ENCODE peak calls at places on chromosomes 12 and 14, in ten cellular contexts. X, K, H, G, U, I, A, B, J and Y are unnamed samples.

GRCh38 chr14:67503331-67503730 is 14.8 kb upstream of the TMEM229B start:
- DNase-seq in K (no peak), H (no peak), I (no peak), B (no peak), X (no peak), G (no peak), U (no peak), A (no peak), J (no peak), Y (no peak)

GRCh38 chr14:31954991-31955390 is 122.1 kb upstream of the ARHGAP5 start:
- DNase-seq in K (no peak), H (no peak), X (no peak), G (no peak), U (no peak), I (no peak), B (no peak), J (peak; percentile 62), A (no peak), Y (no peak)

GRCh38 chr14:23513466-23514008 is 38.0 kb downstream of the ZFHX2 start:
- DNase-seq in G (no peak), K (no peak), B (no peak), X (no peak), H (no peak), J (no peak), U (no peak), A (no peak), I (no peak), Y (no peak)

GRCh38 chr12:46524778-46525177 is 152.2 kb upstream of the SLC38A2 start:
- DNase-seq in I (no peak), J (peak; percentile 78), H (peak; percentile 55), A (peak; percentile 70), X (peak; percentile 91), B (peak; percentile 88), G (peak; percentile 53), U (peak; percentile 65), K (no peak), Y (peak; percentile 46)

GRCh38 chr14:88599761-88600439 is 37.1 kb downstream of the ZC3H14 start:
- DNase-seq in X (no peak), J (no peak), U (no peak), K (no peak), I (no peak), B (no peak), A (no peak), G (no peak), H (no peak), Y (no peak)

GRCh38 chr14:100426331-100426730 is 103.2 kb downstream of the SLC25A47 start:
- DNase-seq in I (no peak), U (no peak), X (no peak), K (no peak), G (no peak), A (no peak), B (no peak), J (no peak), H (no peak), Y (no peak)

GRCh38 chr12:121518656-121519055 is 62.2 kb downstream of the KDM2B start:
- DNase-seq in U (no peak), K (no peak), H (no peak), J (no peak), I (no peak), X (no peak), A (no peak), B (no peak), G (no peak), Y (no peak)

GRCh38 chr12:53928054-53928879 is 10.4 kb upstream of the HOXC13 start:
- DNase-seq in A (no peak), X (no peak), J (no peak), U (no peak), G (no peak), I (no peak), H (no peak), B (no peak), K (no peak), Y (no peak)

GRCh38 chr12:109654357-109654756 is 59.3 kb upstream of the FAM222A start:
- DNase-seq in U (no peak), J (no peak), H (no peak), G (no peak), K (no peak), X (no peak), A (no peak), B (no peak), I (no peak), Y (no peak)

GRCh38 chr12:76804435-76804976 is 40.6 kb downstream of the ZDHHC17 start:
- DNase-seq in H (no peak), U (no peak), B (no peak), G (no peak), K (no peak), X (no peak), I (no peak), A (no peak), J (no peak), Y (no peak)

GRCh38 chr12:40446385-40446784 is 221.6 kb downstream of the LRRK2 start:
- DNase-seq in K (no peak), H (no peak), X (peak; percentile 0), G (no peak), B (no peak), A (no peak), J (no peak), U (no peak), I (no peak), Y (no peak)

GRCh38 chr12:124544983-124545382 is 22.4 kb downstream of the NCOR2 start:
- DNase-seq in U (no peak), J (no peak), I (no peak), K (no peak), A (no peak), B (no peak), H (no peak), X (no peak), G (no peak), Y (no peak)

GRCh38 chr12:14902465-14902864 is 16.8 kb upstream of the MGP start:
- DNase-seq in J (peak; percentile 31), A (no peak), H (no peak), U (no peak), G (no peak), K (no peak), I (no peak), B (no peak), X (no peak), Y (no peak)

GRCh38 chr14:67569011-67569650 is 30.9 kb downstream of the PIGH start:
- DNase-seq in A (no peak), I (no peak), J (no peak), X (no peak), B (no peak), G (peak; percentile 25), H (no peak), K (no peak), U (no peak), Y (no peak)

GRCh38 chr12:106345739-106346138 is 11.8 kb upstream of the POLR3B start:
- DNase-seq in A (peak; percentile 48), H (no peak), J (peak; percentile 64), X (peak; percentile 57), G (no peak), K (no peak), I (peak; percentile 10), B (no peak), U (no peak), Y (peak; percentile 26)
- TF ChIP-seq CTCF in A (peak; percentile 58), H (no peak), J (peak; percentile 53), X (peak; percentile 28), G (peak; percentile 44), K (peak; percentile 36), I (peak; percentile 51), B (peak; percentile 32), U (peak; percentile 10), Y (peak; percentile 58)

GRCh38 chr14:104968541-104969401 is 9.4 kb downstream of the AHNAK2 start:
- DNase-seq in X (no peak), G (peak; percentile 47), J (peak; percentile 29), U (peak; percentile 68), H (no peak), B (peak; percentile 58), A (peak; percentile 24), I (peak; percentile 69), K (no peak), Y (no peak)
- TF ChIP-seq CTCF in X (no peak), G (no peak), J (no peak), U (peak; percentile 41), H (no peak), B (no peak), A (no peak), I (peak; percentile 34), K (no peak), Y (no peak)

GRCh38 chr14:20682435-20683124 is 1.8 kb upstream of the RNASE4 start:
- DNase-seq in H (peak; percentile 85), X (peak; percentile 92), A (peak; percentile 85), I (peak; percentile 71), B (peak; percentile 93), J (peak; percentile 95), U (peak; percentile 94), K (no peak), G (peak; percentile 92), Y (peak; percentile 78)

GRCh38 chr14:20684662-20685456 is 499 bp downstream of the RNASE4 start:
- DNase-seq in G (no peak), H (peak; percentile 58), A (peak; percentile 30), K (no peak), X (peak; percentile 32), J (peak; percentile 70), B (no peak), U (peak; percentile 71), I (no peak), Y (no peak)

GRCh38 chr14:20683896-20684661 is at the start of gene RNASE4:
- DNase-seq in X (peak; percentile 82), B (peak; percentile 92), U (peak; percentile 91), I (peak; percentile 75), J (peak; percentile 91), G (peak; percentile 93), A (peak; percentile 97), H (peak; percentile 84), K (no peak), Y (peak; percentile 60)

GRCh38 chr14:20682127-20682434 is 2.3 kb upstream of the RNASE4 start:
- DNase-seq in H (no peak), U (no peak), G (no peak), I (no peak), K (no peak), A (no peak), B (no peak), J (no peak), X (no peak), Y (no peak)

GRCh38 chr14:20683125-20683895 is 1.1 kb upstream of the RNASE4 start:
- DNase-seq in K (peak; percentile 73), H (peak; percentile 74), B (peak; percentile 84), J (peak; percentile 88), X (peak; percentile 86), G (peak; percentile 75), I (peak; percentile 64), A (peak; percentile 92), U (peak; percentile 74), Y (peak; percentile 64)
- TF ChIP-seq CTCF in K (no peak), H (no peak), B (no peak), J (no peak), X (no peak), G (no peak), I (no peak), A (no peak), U (no peak), Y (no peak)

DNA sequence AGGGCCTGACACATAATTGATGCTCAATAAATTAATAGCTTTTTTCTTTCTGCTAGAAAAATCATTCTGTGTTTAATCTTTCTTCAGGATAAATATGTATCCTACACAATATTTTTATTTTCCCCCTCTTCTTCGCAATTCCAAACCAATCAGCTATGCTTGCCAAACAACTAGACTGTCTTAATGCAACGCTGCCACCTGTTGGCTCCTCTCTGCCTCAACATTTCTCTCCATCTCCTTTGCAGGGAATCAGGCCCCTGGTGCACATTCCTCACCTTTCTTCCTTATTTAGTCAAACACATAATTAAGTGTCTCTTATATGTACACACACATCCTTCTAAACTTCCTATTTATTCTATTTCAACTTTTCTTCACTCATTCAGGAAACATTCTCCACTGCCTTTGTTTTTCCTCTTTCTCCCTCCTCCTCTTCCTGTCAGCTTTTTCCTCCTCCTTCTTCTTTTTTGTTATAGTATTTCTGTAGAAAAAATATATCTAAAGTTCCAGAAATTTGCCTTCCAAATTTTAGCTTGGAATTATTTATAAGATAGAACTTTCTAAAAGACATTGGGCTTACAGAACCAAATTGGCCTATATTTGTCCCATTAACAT is 406.0 kb downstream of the PRKD1 start:
- DNase-seq in U (no peak), X (no peak), I (no peak), H (no peak), B (no peak), K (no peak), G (no peak), A (peak; percentile 2), J (peak; percentile 2), Y (no peak)
- TF ChIP-seq CTCF in U (no peak), X (peak; percentile 36), I (peak; percentile 39), H (no peak), B (no peak), K (peak; percentile 42), G (no peak), A (peak; percentile 74), J (peak; percentile 44), Y (peak; percentile 38)